ENCODE peak calls at places on chromosomes 6 and 20, in four cellular contexts. K is kidney; W is CD8-positive, alpha-beta memory T cell; L is psoas muscle. Y is an unnamed sample.

GRCh38 chr20:1326031-1326930 is 2.7 kb downstream of the SDCBP2 start:
- DNase-seq in K (no peak), W (no peak), L (no peak), Y (no peak)

GRCh38 chr6:147022041-147022440 is 182.2 kb upstream of the STXBP5 start:
- DNase-seq in K (no peak), W (no peak), L (no peak), Y (no peak)

GRCh38 chr20:18722381-18722780 is 91.2 kb upstream of the SCP2D1 start:
- DNase-seq in K (no peak), W (no peak), L (no peak), Y (peak; percentile 32)

GRCh38 chr6:118464620-118465019 is 83.5 kb upstream of the PLN start:
- DNase-seq in K (no peak), W (no peak), L (no peak), Y (no peak)

GRCh38 chr6:46062991-46063390 is 47.3 kb upstream of the CLIC5 start:
- DNase-seq in K (no peak), W (no peak), L (no peak), Y (no peak)

GRCh38 chr6:13354331-13355042 is 26.1 kb upstream of the TBC1D7 start:
- DNase-seq in K (no peak), W (no peak), L (no peak), Y (no peak)

GRCh38 chr6:118320652-118321051 is 227.4 kb upstream of the PLN start:
- DNase-seq in K (no peak), W (no peak), L (no peak), Y (no peak)

GRCh38 chr6:146297815-146298214 is 245.8 kb upstream of the RAB32 start:
- DNase-seq in K (no peak), W (no peak), L (no peak), Y (no peak)

GRCh38 chr6:35185302-35185681 is 28.5 kb upstream of the SCUBE3 start:
- DNase-seq in K (peak; percentile 65), W (no peak), L (peak; percentile 62), Y (no peak)

GRCh38 chr20:50789968-50790650 is 4.8 kb upstream of the BCAS4 start:
- DNase-seq in K (peak; percentile 47), W (no peak), L (peak; percentile 23), Y (no peak)